ENCODE peak calls at places on chromosome 12, in ten cellular contexts. One of them, this sample, is unnamed.

GRCh38 chr12:10741836-10742235 is 18.7 kb upstream of the YBX3 start:
- DNase-seq in lower leg skin: no peak
- DNase-seq in GM12892: no peak
- DNase-seq in breast epithelium: no peak
- DNase-seq in Peyer's patch: no peak
- DNase-seq in tibial nerve: no peak
- DNase-seq in uterus: no peak
- DNase-seq in transverse colon: no peak
- DNase-seq in A549: no peak
- DNase-seq in body of pancreas: no peak
- DNase-seq in this sample: no peak

GRCh38 chr12:57815177-57816000 is 3.1 kb downstream of the AVIL start:
- DNase-seq in lower leg skin: no peak
- DNase-seq in GM12892: no peak
- DNase-seq in breast epithelium: no peak
- DNase-seq in Peyer's patch: no peak
- DNase-seq in tibial nerve: no peak
- DNase-seq in uterus: no peak
- DNase-seq in transverse colon: no peak
- DNase-seq in A549: peak; percentile 24
- DNase-seq in body of pancreas: no peak
- DNase-seq in this sample: no peak

GRCh38 chr12:45231515-45232145 is 15.7 kb downstream of the ANO6 start:
- DNase-seq in lower leg skin: no peak
- DNase-seq in GM12892: no peak
- DNase-seq in breast epithelium: no peak
- DNase-seq in Peyer's patch: no peak
- DNase-seq in tibial nerve: no peak
- DNase-seq in uterus: no peak
- DNase-seq in transverse colon: no peak
- DNase-seq in A549: peak; percentile 48
- DNase-seq in body of pancreas: no peak
- DNase-seq in this sample: no peak

GRCh38 chr12:112928978-112929377 is 9.3 kb upstream of the OAS3 start:
- DNase-seq in lower leg skin: no peak
- DNase-seq in GM12892: no peak
- DNase-seq in breast epithelium: no peak
- DNase-seq in Peyer's patch: no peak
- DNase-seq in tibial nerve: no peak
- DNase-seq in uterus: no peak
- DNase-seq in transverse colon: no peak
- DNase-seq in A549: no peak
- DNase-seq in body of pancreas: no peak
- DNase-seq in this sample: no peak

GRCh38 chr12:101924647-101925046 is 47.3 kb downstream of the DRAM1 start:
- DNase-seq in lower leg skin: no peak
- DNase-seq in GM12892: no peak
- DNase-seq in breast epithelium: no peak
- DNase-seq in Peyer's patch: no peak
- DNase-seq in tibial nerve: no peak
- DNase-seq in uterus: no peak
- DNase-seq in transverse colon: no peak
- DNase-seq in A549: peak; percentile 22
- DNase-seq in body of pancreas: no peak
- DNase-seq in this sample: no peak

GRCh38 chr12:89544730-89545184 is 18.9 kb upstream of the POC1B start:
- DNase-seq in lower leg skin: no peak
- DNase-seq in GM12892: no peak
- DNase-seq in breast epithelium: peak; percentile 59
- DNase-seq in Peyer's patch: peak; percentile 52
- DNase-seq in tibial nerve: no peak
- DNase-seq in uterus: no peak
- DNase-seq in transverse colon: peak; percentile 33
- DNase-seq in A549: peak; percentile 69
- DNase-seq in body of pancreas: peak; percentile 35
- DNase-seq in this sample: peak; percentile 78

GRCh38 chr12:114430306-114430705 is 24.4 kb upstream of the TBX5 start:
- DNase-seq in lower leg skin: no peak
- DNase-seq in GM12892: no peak
- DNase-seq in breast epithelium: no peak
- DNase-seq in Peyer's patch: no peak
- DNase-seq in tibial nerve: no peak
- DNase-seq in uterus: no peak
- DNase-seq in transverse colon: no peak
- DNase-seq in A549: no peak
- DNase-seq in body of pancreas: no peak
- DNase-seq in this sample: no peak

GRCh38 chr12:87807127-87807526 is 222.1 kb downstream of the C12orf50 start:
- DNase-seq in lower leg skin: no peak
- DNase-seq in GM12892: no peak
- DNase-seq in breast epithelium: no peak
- DNase-seq in Peyer's patch: no peak
- DNase-seq in tibial nerve: no peak
- DNase-seq in uterus: no peak
- DNase-seq in transverse colon: no peak
- DNase-seq in A549: no peak
- DNase-seq in body of pancreas: no peak
- DNase-seq in this sample: no peak

GRCh38 chr12:122795807-122796206 is 21.4 kb downstream of the CCDC62 start:
- DNase-seq in lower leg skin: no peak
- DNase-seq in GM12892: no peak
- DNase-seq in breast epithelium: no peak
- DNase-seq in Peyer's patch: no peak
- DNase-seq in tibial nerve: no peak
- DNase-seq in uterus: no peak
- DNase-seq in transverse colon: no peak
- DNase-seq in A549: no peak
- DNase-seq in body of pancreas: no peak
- DNase-seq in this sample: no peak

GRCh38 chr12:14317362-14318146 is 47.9 kb upstream of the ATF7IP start:
- DNase-seq in lower leg skin: no peak
- DNase-seq in GM12892: no peak
- DNase-seq in breast epithelium: no peak
- DNase-seq in Peyer's patch: no peak
- DNase-seq in tibial nerve: no peak
- DNase-seq in uterus: no peak
- DNase-seq in transverse colon: no peak
- DNase-seq in A549: no peak
- DNase-seq in body of pancreas: no peak
- DNase-seq in this sample: no peak

GRCh38 chr12:98856897-98857540 is 211.9 kb downstream of the APAF1 start:
- DNase-seq in lower leg skin: no peak
- DNase-seq in GM12892: no peak
- DNase-seq in breast epithelium: no peak
- DNase-seq in Peyer's patch: no peak
- DNase-seq in tibial nerve: no peak
- DNase-seq in uterus: no peak
- DNase-seq in transverse colon: no peak
- DNase-seq in A549: no peak
- DNase-seq in body of pancreas: no peak
- DNase-seq in this sample: no peak

GRCh38 chr12:56687225-56688128 is 607 bp downstream of the PTGES3 start:
- DNase-seq in lower leg skin: peak; percentile 70
- DNase-seq in GM12892: peak; percentile 23
- DNase-seq in breast epithelium: peak; percentile 56
- DNase-seq in Peyer's patch: peak; percentile 77
- DNase-seq in tibial nerve: peak; percentile 31
- DNase-seq in uterus: peak; percentile 44
- DNase-seq in transverse colon: peak; percentile 69
- DNase-seq in A549: peak; percentile 58
- DNase-seq in body of pancreas: peak; percentile 59
- DNase-seq in this sample: peak; percentile 65

GRCh38 chr12:106982229-106982628 is 4.7 kb downstream of the MTERF2 start:
- DNase-seq in lower leg skin: no peak
- DNase-seq in GM12892: no peak
- DNase-seq in breast epithelium: no peak
- DNase-seq in Peyer's patch: no peak
- DNase-seq in tibial nerve: no peak
- DNase-seq in uterus: no peak
- DNase-seq in transverse colon: no peak
- DNase-seq in A549: no peak
- DNase-seq in body of pancreas: no peak
- DNase-seq in this sample: no peak

GRCh38 chr12:106981781-106982180 is 5.2 kb downstream of the MTERF2 start:
- DNase-seq in lower leg skin: no peak
- DNase-seq in GM12892: no peak
- DNase-seq in breast epithelium: no peak
- DNase-seq in Peyer's patch: no peak
- DNase-seq in tibial nerve: no peak
- DNase-seq in uterus: no peak
- DNase-seq in transverse colon: no peak
- DNase-seq in A549: no peak
- DNase-seq in body of pancreas: no peak
- DNase-seq in this sample: no peak

GRCh38 chr12:106984588-106985137 is 2.3 kb downstream of the MTERF2 start:
- DNase-seq in lower leg skin: no peak
- DNase-seq in GM12892: no peak
- DNase-seq in breast epithelium: no peak
- DNase-seq in Peyer's patch: no peak
- DNase-seq in tibial nerve: no peak
- DNase-seq in uterus: no peak
- DNase-seq in transverse colon: no peak
- DNase-seq in A549: no peak
- DNase-seq in body of pancreas: no peak
- DNase-seq in this sample: no peak

GRCh38 chr12:106978035-106978800 is 8.7 kb downstream of the MTERF2 start:
- DNase-seq in lower leg skin: no peak
- DNase-seq in GM12892: no peak
- DNase-seq in breast epithelium: no peak
- DNase-seq in Peyer's patch: peak; percentile 57
- DNase-seq in tibial nerve: peak; percentile 42
- DNase-seq in uterus: peak; percentile 38
- DNase-seq in transverse colon: peak; percentile 78
- DNase-seq in A549: no peak
- DNase-seq in body of pancreas: peak; percentile 58
- DNase-seq in this sample: no peak

GRCh38 chr12:106980944-106981343 is 6.0 kb downstream of the MTERF2 start:
- DNase-seq in lower leg skin: no peak
- DNase-seq in GM12892: no peak
- DNase-seq in breast epithelium: no peak
- DNase-seq in Peyer's patch: no peak
- DNase-seq in tibial nerve: no peak
- DNase-seq in uterus: no peak
- DNase-seq in transverse colon: no peak
- DNase-seq in A549: no peak
- DNase-seq in body of pancreas: no peak
- DNase-seq in this sample: no peak
- TF ChIP-seq POLR2A in lower leg skin: no peak
- TF ChIP-seq POLR2A in GM12892: no peak
- TF ChIP-seq POLR2A in breast epithelium: no peak
- TF ChIP-seq POLR2A in Peyer's patch: no peak
- TF ChIP-seq POLR2A in tibial nerve: no peak
- TF ChIP-seq POLR2A in uterus: no peak
- TF ChIP-seq POLR2A in transverse colon: no peak
- TF ChIP-seq POLR2A in A549: no peak
- TF ChIP-seq POLR2A in body of pancreas: no peak
- TF ChIP-seq POLR2A in this sample: no peak

DNA sequence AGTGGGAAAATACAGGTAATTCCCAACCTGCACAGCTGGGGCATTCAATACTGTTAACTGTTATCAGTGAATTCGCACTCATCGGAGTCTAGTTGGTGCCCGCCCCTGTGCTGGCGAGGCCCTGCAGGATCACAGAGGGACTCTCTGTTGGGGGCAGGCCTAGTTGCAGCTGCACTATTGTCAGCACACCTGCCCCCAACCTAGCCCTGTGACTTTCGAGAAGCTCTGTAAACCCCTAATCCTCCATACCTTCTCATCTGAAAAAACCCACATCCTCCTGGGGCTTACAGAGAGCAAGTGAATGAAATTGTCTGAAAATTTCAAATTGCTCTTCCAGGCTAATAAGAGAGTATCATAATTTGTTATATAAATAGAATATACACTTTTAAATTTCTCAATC is 132.2 kb upstream of the NUDT4 start:
- DNase-seq in lower leg skin: no peak
- DNase-seq in GM12892: peak; percentile 25
- DNase-seq in breast epithelium: no peak
- DNase-seq in Peyer's patch: no peak
- DNase-seq in tibial nerve: no peak
- DNase-seq in uterus: no peak
- DNase-seq in transverse colon: peak; percentile 41
- DNase-seq in A549: no peak
- DNase-seq in body of pancreas: no peak
- DNase-seq in this sample: no peak
- TF ChIP-seq POLR2A in lower leg skin: no peak
- TF ChIP-seq POLR2A in GM12892: no peak
- TF ChIP-seq POLR2A in breast epithelium: no peak
- TF ChIP-seq POLR2A in Peyer's patch: no peak
- TF ChIP-seq POLR2A in tibial nerve: no peak
- TF ChIP-seq POLR2A in uterus: no peak
- TF ChIP-seq POLR2A in transverse colon: no peak
- TF ChIP-seq POLR2A in A549: no peak
- TF ChIP-seq POLR2A in body of pancreas: no peak
- TF ChIP-seq POLR2A in this sample: no peak

GRCh38 chr12:65248656-65249633 is 29.5 kb upstream of the MSRB3 start:
- DNase-seq in lower leg skin: no peak
- DNase-seq in GM12892: no peak
- DNase-seq in breast epithelium: no peak
- DNase-seq in Peyer's patch: no peak
- DNase-seq in tibial nerve: no peak
- DNase-seq in uterus: no peak
- DNase-seq in transverse colon: no peak
- DNase-seq in A549: no peak
- DNase-seq in body of pancreas: no peak
- DNase-seq in this sample: no peak
- TF ChIP-seq POLR2A in lower leg skin: no peak
- TF ChIP-seq POLR2A in GM12892: no peak
- TF ChIP-seq POLR2A in breast epithelium: no peak
- TF ChIP-seq POLR2A in Peyer's patch: no peak
- TF ChIP-seq POLR2A in tibial nerve: no peak
- TF ChIP-seq POLR2A in uterus: no peak
- TF ChIP-seq POLR2A in transverse colon: no peak
- TF ChIP-seq POLR2A in A549: no peak
- TF ChIP-seq POLR2A in body of pancreas: no peak
- TF ChIP-seq POLR2A in this sample: no peak

DNA sequence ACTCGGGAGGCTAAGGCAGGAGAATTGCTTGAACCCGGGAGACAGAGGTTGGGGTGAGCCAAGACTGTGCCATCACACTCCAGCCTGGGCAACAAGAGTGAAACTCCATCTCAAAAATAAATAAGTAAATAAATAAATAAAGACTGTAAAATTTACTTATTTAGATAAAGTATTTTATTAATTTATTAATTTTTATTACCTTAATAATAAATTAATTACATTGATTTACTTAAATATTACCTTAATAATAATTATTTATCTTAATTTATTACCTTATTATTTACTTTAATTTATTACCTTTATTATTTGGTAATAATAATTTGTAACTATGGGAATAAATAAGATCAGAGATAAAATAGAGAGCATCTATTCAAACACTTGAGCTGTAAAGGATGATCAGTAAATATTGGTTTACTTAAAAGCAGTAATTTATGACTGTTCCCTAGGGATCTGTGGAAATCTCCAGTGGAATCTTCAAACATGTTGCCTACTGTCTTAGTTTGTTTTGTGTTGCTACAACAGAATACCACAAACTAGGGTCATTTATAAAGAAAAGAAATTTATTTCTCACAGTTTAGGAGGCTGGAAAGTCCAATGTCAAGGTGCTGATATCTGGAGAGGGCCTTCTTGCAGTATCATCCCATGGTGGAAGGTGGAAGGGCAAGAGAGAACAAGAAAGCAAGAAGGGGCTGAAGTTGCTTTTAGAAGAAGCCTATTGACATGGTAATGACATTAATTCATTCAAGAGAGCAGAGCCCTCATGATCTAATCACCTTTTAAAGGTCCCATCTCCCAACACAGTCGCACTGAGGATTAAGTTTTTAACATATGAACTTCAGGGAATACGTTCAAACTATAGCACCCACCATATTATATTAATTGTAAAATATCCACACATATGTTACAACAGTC is 37.1 kb downstream of the SOCS2 start:
- DNase-seq in lower leg skin: no peak
- DNase-seq in GM12892: no peak
- DNase-seq in breast epithelium: no peak
- DNase-seq in Peyer's patch: no peak
- DNase-seq in tibial nerve: no peak
- DNase-seq in uterus: no peak
- DNase-seq in transverse colon: no peak
- DNase-seq in A549: peak; percentile 39
- DNase-seq in body of pancreas: no peak
- DNase-seq in this sample: no peak
- TF ChIP-seq POLR2A in lower leg skin: no peak
- TF ChIP-seq POLR2A in GM12892: no peak
- TF ChIP-seq POLR2A in breast epithelium: no peak
- TF ChIP-seq POLR2A in Peyer's patch: no peak
- TF ChIP-seq POLR2A in tibial nerve: no peak
- TF ChIP-seq POLR2A in uterus: no peak
- TF ChIP-seq POLR2A in transverse colon: no peak
- TF ChIP-seq POLR2A in A549: no peak
- TF ChIP-seq POLR2A in body of pancreas: no peak
- TF ChIP-seq POLR2A in this sample: no peak

This sample was measured in gastrocnemius medialis.